ENCODE peak calls at places on chromosomes 12 and 14, in six cellular contexts. One of them, this sample, is unnamed.

GRCh38 chr12:27185234-27186045 is 58.6 kb upstream of the STK38L start:
- DNase-seq in iris pigment epithelial cell: peak; percentile 87
- DNase-seq in pancreas: no peak
- DNase-seq in activated T-cell treated with anti-CD3 and anti-CD28 coated beads, Interleukin-2, amount 50 U/mL, for 24 hours: peak; percentile 47
- DNase-seq in uterus: no peak
- DNase-seq in HEK293T: no peak
- DNase-seq in this sample: no peak

GRCh38 chr14:102523200-102524025 is 13.8 kb upstream of the ANKRD9 start:
- DNase-seq in pancreas: no peak
- DNase-seq in HEK293T: no peak
- DNase-seq in activated T-cell treated with anti-CD3 and anti-CD28 coated beads, Interleukin-2, amount 50 U/mL, for 24 hours: no peak
- DNase-seq in uterus: no peak
- DNase-seq in iris pigment epithelial cell: no peak
- DNase-seq in this sample: no peak

GRCh38 chr14:60648169-60648933 is 926 bp downstream of the SIX1 start:
- DNase-seq in pancreas: no peak
- DNase-seq in iris pigment epithelial cell: no peak
- DNase-seq in uterus: no peak
- DNase-seq in activated T-cell treated with anti-CD3 and anti-CD28 coated beads, Interleukin-2, amount 50 U/mL, for 24 hours: no peak
- DNase-seq in HEK293T: no peak
- DNase-seq in this sample: no peak

GRCh38 chr12:93813972-93814821 is 137.0 kb downstream of the CRADD start:
- DNase-seq in HEK293T: no peak
- DNase-seq in pancreas: peak; percentile 47
- DNase-seq in activated T-cell treated with anti-CD3 and anti-CD28 coated beads, Interleukin-2, amount 50 U/mL, for 24 hours: no peak
- DNase-seq in uterus: peak; percentile 81
- DNase-seq in iris pigment epithelial cell: peak; percentile 96
- DNase-seq in this sample: no peak

GRCh38 chr12:129701536-129702165 is 202.2 kb downstream of the TMEM132D start:
- DNase-seq in activated T-cell treated with anti-CD3 and anti-CD28 coated beads, Interleukin-2, amount 50 U/mL, for 24 hours: no peak
- DNase-seq in pancreas: no peak
- DNase-seq in iris pigment epithelial cell: peak; percentile 12
- DNase-seq in HEK293T: no peak
- DNase-seq in uterus: no peak
- DNase-seq in this sample: no peak

GRCh38 chr14:23145794-23146422 is 26.9 kb upstream of the CEBPE start:
- DNase-seq in HEK293T: no peak
- DNase-seq in iris pigment epithelial cell: no peak
- DNase-seq in pancreas: no peak
- DNase-seq in activated T-cell treated with anti-CD3 and anti-CD28 coated beads, Interleukin-2, amount 50 U/mL, for 24 hours: no peak
- DNase-seq in uterus: peak; percentile 43
- DNase-seq in this sample: no peak

GRCh38 chr12:54304187-54304810 is 3.5 kb upstream of the NFE2 start:
- DNase-seq in activated T-cell treated with anti-CD3 and anti-CD28 coated beads, Interleukin-2, amount 50 U/mL, for 24 hours: no peak
- DNase-seq in iris pigment epithelial cell: peak; percentile 67
- DNase-seq in pancreas: peak; percentile 79
- DNase-seq in uterus: peak; percentile 33
- DNase-seq in HEK293T: no peak
- DNase-seq in this sample: no peak

GRCh38 chr12:25287610-25288009 is 36.9 kb upstream of the KRAS start:
- DNase-seq in activated T-cell treated with anti-CD3 and anti-CD28 coated beads, Interleukin-2, amount 50 U/mL, for 24 hours: no peak
- DNase-seq in iris pigment epithelial cell: no peak
- DNase-seq in pancreas: no peak
- DNase-seq in HEK293T: no peak
- DNase-seq in uterus: no peak
- DNase-seq in this sample: no peak

GRCh38 chr12:119069029-119069731 is 87.8 kb downstream of the SRRM4 start:
- DNase-seq in HEK293T: no peak
- DNase-seq in iris pigment epithelial cell: no peak
- DNase-seq in pancreas: no peak
- DNase-seq in uterus: no peak
- DNase-seq in activated T-cell treated with anti-CD3 and anti-CD28 coated beads, Interleukin-2, amount 50 U/mL, for 24 hours: no peak
- DNase-seq in this sample: no peak

GRCh38 chr12:2382391-2383155 is 329.8 kb downstream of the CACNA1C start:
- DNase-seq in uterus: no peak
- DNase-seq in iris pigment epithelial cell: peak; percentile 26
- DNase-seq in activated T-cell treated with anti-CD3 and anti-CD28 coated beads, Interleukin-2, amount 50 U/mL, for 24 hours: no peak
- DNase-seq in HEK293T: no peak
- DNase-seq in pancreas: no peak
- DNase-seq in this sample: no peak

GRCh38 chr12:68868043-68868790 is 60.2 kb downstream of the MDM2 start:
- DNase-seq in iris pigment epithelial cell: no peak
- DNase-seq in uterus: no peak
- DNase-seq in pancreas: no peak
- DNase-seq in activated T-cell treated with anti-CD3 and anti-CD28 coated beads, Interleukin-2, amount 50 U/mL, for 24 hours: no peak
- DNase-seq in HEK293T: no peak
- DNase-seq in this sample: no peak

GRCh38 chr12:90502070-90502469 is 452.9 kb downstream of the CCER1 start:
- DNase-seq in pancreas: no peak
- DNase-seq in iris pigment epithelial cell: no peak
- DNase-seq in uterus: no peak
- DNase-seq in HEK293T: no peak
- DNase-seq in activated T-cell treated with anti-CD3 and anti-CD28 coated beads, Interleukin-2, amount 50 U/mL, for 24 hours: no peak
- DNase-seq in this sample: no peak

GRCh38 chr12:76329163-76329562 is 19.1 kb downstream of the BBS10 start:
- DNase-seq in iris pigment epithelial cell: peak; percentile 90
- DNase-seq in activated T-cell treated with anti-CD3 and anti-CD28 coated beads, Interleukin-2, amount 50 U/mL, for 24 hours: no peak
- DNase-seq in uterus: no peak
- DNase-seq in pancreas: no peak
- DNase-seq in HEK293T: no peak
- DNase-seq in this sample: no peak

GRCh38 chr12:110565919-110566871 is 16.9 kb downstream of the PPTC7 start:
- DNase-seq in activated T-cell treated with anti-CD3 and anti-CD28 coated beads, Interleukin-2, amount 50 U/mL, for 24 hours: no peak
- DNase-seq in pancreas: no peak
- DNase-seq in HEK293T: no peak
- DNase-seq in iris pigment epithelial cell: no peak
- DNase-seq in uterus: no peak
- DNase-seq in this sample: no peak

GRCh38 chr12:47349102-47349769 is 269.5 kb upstream of the AMIGO2 start:
- DNase-seq in iris pigment epithelial cell: no peak
- DNase-seq in pancreas: no peak
- DNase-seq in HEK293T: no peak
- DNase-seq in activated T-cell treated with anti-CD3 and anti-CD28 coated beads, Interleukin-2, amount 50 U/mL, for 24 hours: no peak
- DNase-seq in uterus: no peak
- DNase-seq in this sample: no peak

GRCh38 chr12:92759634-92760268 is 57.0 kb downstream of the PLEKHG7 start:
- DNase-seq in iris pigment epithelial cell: peak; percentile 98
- DNase-seq in pancreas: no peak
- DNase-seq in uterus: no peak
- DNase-seq in HEK293T: no peak
- DNase-seq in activated T-cell treated with anti-CD3 and anti-CD28 coated beads, Interleukin-2, amount 50 U/mL, for 24 hours: no peak
- DNase-seq in this sample: no peak

GRCh38 chr12:57224973-57225679 is 4.4 kb upstream of the SHMT2 start:
- DNase-seq in iris pigment epithelial cell: peak; percentile 24
- DNase-seq in HEK293T: no peak
- DNase-seq in activated T-cell treated with anti-CD3 and anti-CD28 coated beads, Interleukin-2, amount 50 U/mL, for 24 hours: peak; percentile 72
- DNase-seq in pancreas: no peak
- DNase-seq in uterus: no peak
- DNase-seq in this sample: no peak